ENCODE peak calls at places on chromosomes 2 and 18, in five cellular contexts. Q is H9, H is neuronal stem cell, P is H1, R is mesenchymal stem cell. I is an unnamed sample.

GRCh38 chr2:240502059-240502429 is 55.7 kb downstream of the ANKMY1 start:
- DNase-seq in Q (peak), H (no peak), P (no peak), R (no peak), I (no peak)

GRCh38 chr2:241228860-241229516 is 40.5 kb downstream of the ANO7 start:
- DNase-seq in Q (no peak), H (no peak), P (no peak), R (no peak), I (no peak)

GRCh38 chr2:237473474-237474453 is 13.3 kb upstream of the MLPH start:
- DNase-seq in Q (no peak), H (no peak), P (no peak), R (peak), I (peak)

GRCh38 chr18:59621027-59621426 is 76.2 kb downstream of the CCBE1 start:
- DNase-seq in Q (no peak), H (no peak), P (no peak), R (no peak), I (no peak)

GRCh38 chr18:70373062-70373519 is 84.2 kb downstream of the SOCS6 start:
- DNase-seq in Q (no peak), H (no peak), P (no peak), R (peak), I (peak)

GRCh38 chr2:127037456-127037855 is 69.5 kb downstream of the BIN1 start:
- DNase-seq in Q (no peak), H (no peak), P (no peak), R (no peak), I (no peak)

GRCh38 chr18:76075777-76076176 is 419.3 kb downstream of the ZNF516 start:
- DNase-seq in Q (no peak), H (no peak), P (no peak), R (no peak), I (no peak)

GRCh38 chr18:23067236-23067635 is 68.0 kb upstream of the CABLES1 start:
- DNase-seq in Q (no peak), H (no peak), P (no peak), R (no peak), I (peak)

GRCh38 chr18:3453540-3454364 is 3.8 kb downstream of the TGIF1 start:
- DNase-seq in Q (no peak), H (peak), P (no peak), R (peak), I (peak)

GRCh38 chr2:235444101-235444597 is 49.7 kb upstream of the AGAP1 start:
- DNase-seq in Q (no peak), H (no peak), P (no peak), R (no peak), I (peak)

GRCh38 chr2:48651127-48651526 is 33.5 kb downstream of the GTF2A1L start:
- DNase-seq in Q (no peak), H (no peak), P (no peak), R (peak), I (no peak)

DNA sequence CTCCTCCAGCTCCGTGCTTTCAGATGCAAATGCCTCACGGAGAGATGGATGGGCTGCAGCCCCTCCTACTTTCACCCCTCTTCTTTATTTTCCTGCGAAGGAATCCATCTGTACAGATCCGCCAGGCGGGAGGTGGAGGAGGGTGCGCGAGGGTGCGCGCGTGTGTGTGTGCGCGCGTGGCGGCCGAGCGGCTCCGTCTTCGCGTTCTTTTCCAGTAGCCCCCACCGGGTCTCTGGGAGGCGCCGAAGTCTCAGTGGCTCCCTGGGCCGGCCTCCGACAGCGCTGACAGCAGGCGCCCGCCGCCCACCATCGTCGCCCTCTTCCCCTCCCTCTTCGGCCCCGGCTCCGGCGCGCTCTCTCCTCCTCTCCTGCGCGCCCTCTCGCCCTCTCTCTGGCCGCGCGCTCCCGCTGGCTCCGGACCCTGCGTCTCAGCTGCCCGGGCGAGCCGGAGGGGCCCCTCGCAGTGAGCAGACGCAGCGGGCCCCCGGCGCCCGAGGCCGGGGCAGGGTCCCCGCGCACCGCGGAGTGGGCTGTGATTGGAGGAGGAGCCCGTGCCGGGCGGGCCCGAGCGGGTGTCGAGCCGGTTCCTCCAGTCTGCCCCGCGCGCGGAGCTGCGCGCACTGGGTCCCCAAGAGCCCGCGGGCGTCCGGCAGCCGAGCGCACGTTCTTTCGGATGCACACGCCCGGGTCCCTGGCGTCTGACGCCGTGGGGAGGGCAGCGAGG is at the start of gene CDH7:
- DNase-seq in Q (peak), H (peak), P (no peak), R (peak), I (no peak)
- H2BK12ac ChIP-seq in Q (no peak), H (no peak), P (no peak), R (no peak), I (no peak)

DNA sequence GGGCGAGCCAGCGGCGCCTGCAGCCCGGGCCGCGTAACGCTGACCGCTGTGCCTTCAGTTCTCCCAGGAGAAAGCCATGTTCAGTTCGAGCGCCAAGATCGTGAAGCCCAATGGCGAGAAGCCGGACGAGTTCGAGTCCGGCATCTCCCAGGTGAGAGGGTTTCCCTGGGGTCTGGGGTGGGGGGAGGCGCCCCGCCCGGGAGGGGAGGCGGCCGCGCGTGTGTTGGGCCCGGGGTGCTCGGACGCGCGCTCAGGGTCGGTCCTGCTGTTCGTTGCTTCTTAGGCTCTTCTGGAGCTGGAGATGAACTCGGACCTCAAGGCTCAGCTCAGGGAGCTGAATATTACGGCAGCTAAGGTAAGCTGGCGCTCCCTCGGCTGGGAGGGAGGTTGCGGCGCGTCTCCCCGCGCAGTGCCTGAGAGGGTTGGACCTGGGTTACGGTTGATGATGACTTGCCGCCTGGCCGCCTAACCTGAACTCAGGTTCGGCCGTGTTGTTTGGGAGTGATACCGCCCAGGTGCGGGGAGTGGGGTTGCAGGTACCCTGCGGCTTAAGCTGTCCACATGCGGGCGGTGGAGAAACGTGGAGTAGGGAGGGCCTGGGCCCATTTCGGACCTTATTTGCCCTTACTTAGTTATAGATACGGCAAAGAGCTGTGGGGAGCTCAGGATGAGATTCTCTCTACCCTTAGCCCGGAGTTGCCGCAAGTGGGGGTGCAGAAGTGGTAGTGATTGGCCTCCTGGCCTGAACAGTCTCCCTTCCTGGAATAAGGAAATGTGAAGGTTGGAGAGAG is 669 bp downstream of the RPS7 start:
- DNase-seq in Q (no peak), H (no peak), P (no peak), R (peak), I (peak)
- H2BK12ac ChIP-seq in Q (no peak), H (no peak), P (no peak), R (no peak), I (no peak)

DNA sequence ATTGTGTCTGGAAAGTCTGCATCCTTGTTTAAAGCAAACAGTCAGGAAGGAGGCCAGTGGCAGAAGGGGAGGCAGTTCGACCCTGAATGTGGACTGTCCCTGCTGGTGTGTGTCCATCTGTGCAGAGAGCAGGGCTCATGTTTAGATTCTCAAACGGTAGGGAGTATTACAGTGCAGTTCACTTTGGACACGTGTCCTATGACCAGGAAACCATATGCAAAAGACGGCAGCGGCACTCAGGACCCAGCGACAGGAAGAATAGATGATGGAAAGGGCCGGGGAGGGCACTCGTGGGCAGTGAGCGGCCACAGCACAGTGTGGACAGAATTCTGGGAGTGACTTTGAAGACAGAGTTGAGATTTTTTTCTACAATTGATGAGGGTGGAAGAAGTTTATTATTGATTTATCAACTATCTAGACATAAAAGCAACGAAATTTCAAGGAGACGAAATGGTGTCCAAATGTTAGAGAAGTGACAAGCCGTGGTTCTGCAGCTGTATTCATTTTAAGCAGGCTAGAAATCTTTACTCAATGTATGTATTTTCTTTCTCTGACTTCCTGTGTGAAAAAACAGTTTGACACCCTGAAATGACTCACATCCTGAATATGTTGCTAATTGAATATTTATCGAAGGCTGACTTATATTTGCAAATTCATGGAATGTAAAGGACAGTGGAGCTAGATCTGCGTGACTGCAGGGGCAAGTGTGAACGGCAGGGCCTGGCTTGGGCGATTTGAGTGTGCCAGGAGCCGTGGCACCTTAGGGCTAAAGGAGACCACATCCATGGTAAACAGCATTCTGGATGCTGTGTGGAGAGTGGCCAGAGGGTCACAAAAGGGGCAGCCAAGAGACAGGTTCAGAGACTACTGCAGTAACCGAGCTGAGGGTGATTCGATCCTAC is 214.2 kb downstream of the PTGR3 start:
- DNase-seq in Q (no peak), H (no peak), P (no peak), R (peak), I (peak)
- H2BK12ac ChIP-seq in Q (no peak), H (no peak), P (no peak), R (peak), I (no peak)

GRCh38 chr2:43250015-43250414 is 23.6 kb upstream of the ZFP36L2 start:
- DNase-seq in Q (no peak), H (no peak), P (no peak), R (no peak), I (no peak)
- H2BK12ac ChIP-seq in Q (no peak), H (no peak), P (no peak), R (no peak), I (peak)

I was measured in trophoblast cell.